ENCODE peak calls at places on chromosomes 12 and 14, in five cellular contexts. P, I, B, C and O are unnamed samples. For H3K4me1, the result is how much of the 10 kb centered on the place peaks cover.

GRCh38 chr12:121513464-121514183 is 67.2 kb downstream of the KDM2B start:
- DNase-seq in C (no peak), P (no peak), B (no peak), I (peak), O (no peak)

GRCh38 chr12:130070017-130070653 is 92.1 kb upstream of the FZD10 start:
- DNase-seq in I (no peak), C (peak), B (no peak), P (no peak), O (no peak)

GRCh38 chr12:119835068-119835467 is 42.1 kb downstream of the CIT start:
- DNase-seq in B (no peak), C (no peak), P (no peak), I (peak), O (no peak)

GRCh38 chr12:113862570-113863454 is 103.3 kb downstream of the RBM19 start:
- DNase-seq in C (no peak), I (no peak), P (peak), B (no peak), O (no peak)

GRCh38 chr12:13022737-13023370 is 21.3 kb upstream of the FAM234B start:
- DNase-seq in C (no peak), I (no peak), P (no peak), B (no peak), O (no peak)

GRCh38 chr14:24859559-24859958 is 190.4 kb downstream of the STXBP6 start:
- DNase-seq in B (no peak), C (no peak), I (no peak), P (no peak), O (no peak)

GRCh38 chr14:91548145-91548544 is 38.0 kb upstream of the PPP4R3A start:
- DNase-seq in P (no peak), B (no peak), I (no peak), C (no peak), O (no peak)

GRCh38 chr12:124742702-124743101 is 121.0 kb downstream of the SCARB1 start:
- DNase-seq in B (no peak), I (no peak), C (no peak), P (no peak), O (no peak)

GRCh38 chr12:12684375-12685106 is 11.4 kb downstream of the GPR19 start:
- DNase-seq in B (no peak), I (peak), P (peak), C (no peak), O (no peak)

GRCh38 chr12:91630906-91631305 is 448.3 kb upstream of the DCN start:
- DNase-seq in P (no peak), B (no peak), I (no peak), C (no peak), O (no peak)

GRCh38 chr14:53640695-53641094 is 315.9 kb downstream of the BMP4 start:
- DNase-seq in I (no peak), C (no peak), P (peak), B (no peak), O (peak)

DNA sequence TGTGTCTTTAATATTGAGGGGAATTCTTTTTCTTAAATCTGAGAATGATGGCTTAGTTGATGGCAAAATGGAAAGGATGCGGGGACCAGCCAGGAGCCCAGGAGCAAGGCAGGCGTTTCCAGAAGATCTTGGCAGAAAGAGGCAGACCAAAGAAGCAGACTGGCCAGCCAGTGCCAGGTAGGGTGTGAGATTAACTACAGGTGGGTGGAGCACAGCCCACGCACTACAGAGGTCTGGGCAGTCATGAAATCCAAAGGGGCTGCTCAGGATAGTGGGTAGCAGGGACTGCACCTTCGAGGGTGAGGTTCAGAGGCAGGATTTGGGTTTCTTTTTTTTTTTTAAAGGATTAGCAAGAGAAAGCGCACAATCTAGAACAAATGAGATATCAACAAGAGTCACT is 17.7 kb upstream of the PCNX1 start:
- DNase-seq in B (no peak), C (no peak), P (no peak), I (no peak), O (no peak)
- H3K4me1 ChIP-seq in B (under half), C (under half), P (under half), I (under half), O (under half)

DNA sequence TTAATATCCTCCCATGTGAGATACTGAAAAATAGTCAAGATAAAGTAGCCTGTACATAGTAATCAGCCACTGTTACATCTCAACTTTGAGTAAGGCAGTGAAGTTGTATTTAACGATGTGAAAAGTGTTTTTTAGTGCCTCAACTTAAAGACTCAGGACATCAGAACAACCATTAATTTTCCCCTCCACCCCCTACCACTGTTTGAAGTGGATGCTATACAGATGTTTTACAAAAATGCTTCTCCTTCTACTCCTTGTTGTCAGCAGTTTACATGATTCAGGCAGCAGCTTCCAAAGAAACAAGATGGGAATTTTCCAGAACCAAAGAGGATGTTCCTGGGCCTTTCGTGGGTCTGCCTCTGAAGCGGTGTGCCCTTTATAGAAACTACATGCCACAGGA is 143.6 kb downstream of the RPAP3 start:
- DNase-seq in C (no peak), I (no peak), B (no peak), P (no peak), O (no peak)
- H3K4me1 ChIP-seq in C (under half), I (under half), B (under half), P (under half), O (under half)

GRCh38 chr14:100025111-100025510 is 40.1 kb upstream of the EVL start:
- DNase-seq in P (peak), I (peak), C (no peak), B (no peak), O (no peak)

GRCh38 chr14:100031506-100032281 is 33.5 kb upstream of the EVL start:
- DNase-seq in I (no peak), P (peak), C (no peak), B (peak), O (peak)

GRCh38 chr14:100030441-100031153 is 34.6 kb upstream of the EVL start:
- DNase-seq in I (no peak), C (no peak), B (no peak), P (peak), O (peak)

GRCh38 chr14:100028990-100029677 is 36.1 kb upstream of the EVL start:
- DNase-seq in P (no peak), C (no peak), I (no peak), B (no peak), O (no peak)

DNA sequence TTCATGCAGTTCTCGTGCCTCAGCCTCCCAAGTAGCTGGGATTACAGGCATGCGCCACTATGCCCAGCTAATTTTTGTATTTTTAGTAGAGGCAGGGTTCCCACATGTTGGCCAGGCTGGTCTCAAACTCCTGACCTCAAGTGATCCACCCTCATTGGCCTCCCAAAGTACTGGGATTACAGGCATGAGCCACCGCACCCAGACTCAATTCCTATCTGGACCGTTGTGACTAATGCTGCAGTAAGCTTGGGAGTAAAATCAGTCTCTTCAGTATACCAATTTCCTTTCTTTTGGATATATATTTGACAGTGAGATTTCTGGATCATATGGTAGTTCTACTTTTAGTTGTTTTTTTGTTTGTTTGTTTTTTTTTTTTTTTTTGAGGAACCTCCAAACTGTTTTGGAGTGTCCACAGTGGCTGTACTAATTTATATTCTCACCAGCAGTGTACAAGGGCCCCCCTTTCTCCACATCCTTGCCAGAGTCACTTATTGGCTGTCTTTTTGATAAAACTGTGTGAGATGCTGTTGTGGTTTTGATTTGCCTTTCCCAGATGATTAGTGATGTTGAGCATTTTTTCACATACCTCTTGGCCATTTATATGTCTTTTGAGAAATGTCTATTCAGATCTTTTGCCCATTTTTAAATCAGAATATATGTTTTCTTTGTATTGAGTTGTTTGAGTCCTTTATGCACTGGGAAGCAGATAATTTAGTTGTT is 37.3 kb upstream of the EVL start:
- DNase-seq in C (no peak), B (no peak), I (no peak), P (no peak), O (no peak)
- H3K4me1 ChIP-seq in C (under half), B (under half), I (under half), P (under half), O (under half)

GRCh38 chr12:47085815-47086252 is 6.1 kb upstream of the AMIGO2 start:
- DNase-seq in P (peak), I (no peak), C (no peak), B (no peak), O (no peak)

GRCh38 chr12:47084172-47084571 is 4.4 kb upstream of the AMIGO2 start:
- DNase-seq in P (no peak), B (no peak), C (no peak), I (no peak), O (no peak)

GRCh38 chr12:47082283-47082962 is 2.7 kb upstream of the AMIGO2 start:
- DNase-seq in P (no peak), C (no peak), B (no peak), I (no peak), O (no peak)

GRCh38 chr12:47080725-47081502 is 1.2 kb upstream of the AMIGO2 start:
- DNase-seq in C (peak), B (peak), I (peak), P (peak), O (no peak)

GRCh38 chr12:47082963-47083621 is 3.3 kb upstream of the AMIGO2 start:
- DNase-seq in I (no peak), C (no peak), B (no peak), P (peak), O (no peak)
- H3K4me1 ChIP-seq in I (under half), C (under half), B (under half), P (half or more), O (half or more)

DNA sequence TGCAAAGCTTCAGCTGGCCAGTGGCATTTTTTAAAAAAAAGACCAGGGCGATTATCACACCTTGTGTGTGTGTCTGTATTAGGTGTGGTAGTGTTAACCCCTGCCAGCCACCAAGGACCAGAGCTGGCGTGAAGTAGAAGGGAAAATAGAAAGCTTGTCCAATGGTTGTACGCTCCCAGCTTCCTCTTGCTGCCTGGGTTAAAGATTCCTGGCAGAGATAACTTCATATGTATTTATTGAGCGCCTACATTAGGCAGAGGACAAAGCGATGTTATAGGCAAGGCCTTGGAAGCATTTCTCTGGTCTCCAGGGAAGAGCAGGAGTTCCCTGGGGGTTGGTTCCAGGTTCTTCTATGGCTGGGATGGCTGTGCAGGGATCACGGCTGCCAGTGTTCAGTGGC is 3.2 kb downstream of the JDP2 start:
- DNase-seq in C (no peak), I (no peak), B (no peak), P (no peak), O (no peak)
- H3K4me1 ChIP-seq in C (half or more), I (under half), B (under half), P (under half), O (under half)

GRCh38 chr14:93970589-93970966 is 5.8 kb downstream of the ASB2 start:
- DNase-seq in P (peak), C (peak), B (no peak), I (peak), O (no peak)
- H3K4me1 ChIP-seq in P (under half), C (under half), B (under half), I (under half), O (under half)

DNA sequence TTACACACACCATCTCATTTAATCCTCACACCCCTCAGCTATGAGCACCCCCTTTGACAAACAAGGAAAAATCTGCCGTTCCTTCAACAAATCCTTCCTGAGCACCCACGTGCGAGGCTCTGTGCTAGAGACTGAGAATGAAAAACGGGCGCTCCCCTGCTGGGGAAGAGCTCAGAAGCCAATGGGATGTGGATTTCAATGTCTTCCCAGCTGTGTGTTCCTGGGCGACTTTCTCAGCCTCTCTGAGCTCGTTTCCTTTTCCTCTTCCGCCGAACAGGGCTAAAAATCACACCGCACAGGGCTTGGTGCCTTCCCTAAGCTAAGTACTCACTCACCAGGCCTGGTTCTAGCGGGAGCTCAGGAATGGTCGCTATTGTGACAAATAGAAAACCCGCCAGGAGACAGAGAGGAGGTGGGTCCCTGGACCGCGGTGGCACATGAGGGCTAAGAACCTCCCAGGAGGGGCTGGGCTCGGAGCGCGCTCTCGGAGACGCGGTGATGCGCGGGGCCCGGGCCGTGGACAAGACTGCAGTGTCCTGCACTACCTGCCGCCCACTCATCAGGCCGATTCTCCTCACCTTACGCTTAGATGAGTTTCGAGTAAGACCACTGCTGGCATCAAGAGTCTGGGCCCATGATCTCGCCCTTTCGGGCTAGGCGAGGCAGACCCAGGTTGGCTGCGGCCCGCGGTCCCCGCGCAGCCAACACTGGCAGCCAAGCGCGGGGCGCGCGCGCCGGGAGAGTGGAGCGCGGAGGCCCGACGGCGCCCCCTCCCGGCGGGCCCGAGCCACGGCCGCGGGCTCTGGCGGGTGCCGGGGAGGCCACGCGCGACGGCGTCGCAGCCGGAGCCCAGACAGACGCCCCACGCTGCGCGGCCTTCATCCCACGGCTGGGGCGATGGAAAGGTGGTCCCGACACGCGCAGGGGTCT is 17.0 kb downstream of the ZDHHC22 start:
- DNase-seq in I (peak), B (peak), P (peak), C (peak), O (peak)
- H3K4me1 ChIP-seq in I (under half), B (under half), P (under half), C (under half), O (under half)

DNA sequence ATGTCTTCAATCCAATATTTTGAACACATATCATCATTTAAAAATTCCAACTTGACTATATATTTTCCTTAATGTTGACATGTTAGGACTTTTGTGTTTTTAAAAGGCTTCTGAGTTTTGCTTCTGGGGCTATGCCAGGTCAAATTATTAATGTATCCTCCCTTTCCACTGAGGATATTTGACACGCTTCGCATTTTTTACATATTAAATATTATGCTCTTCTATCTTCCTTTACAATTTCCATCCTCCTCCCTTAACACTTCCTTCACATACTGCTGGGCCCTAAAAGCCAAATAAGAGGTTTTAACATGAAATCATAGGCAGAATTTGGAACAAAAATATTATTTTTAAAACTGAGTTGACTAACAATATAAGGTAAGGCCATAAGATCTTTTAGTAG is 20.5 kb downstream of the RERG start:
- DNase-seq in B (no peak), C (no peak), I (no peak), P (no peak), O (no peak)
- H3K4me1 ChIP-seq in B (under half), C (under half), I (under half), P (under half), O (under half)